ENCODE peak calls at places on chromosomes 6 and 20, in nine cellular contexts. E is GM12891; X is NCI-H2029; P is LoVo; H is ureter; G is stimulated activated CD8-positive, alpha-beta memory T cell treated with anti-CD3 and anti-CD28 coated beads, Interleukin-7, amount 100 ng/mL, for 1 hour; J is T-helper 17 cell; N is posterior vena cava; D is activated naive CD4-positive, alpha-beta T cell. I is an unnamed sample.

GRCh38 chr6:142361765-142362540 is 60.1 kb downstream of the ADGRG6 start:
- DNase-seq in X (no peak), H (no peak), D (no peak), G (no peak), P (no peak), J (no peak), N (no peak), E (no peak), I (no peak)

GRCh38 chr6:112031956-112032355 is 21.9 kb upstream of the CCN6 start:
- DNase-seq in G (no peak), E (no peak), H (no peak), D (no peak), J (no peak), N (no peak), P (no peak), X (no peak), I (no peak)

GRCh38 chr6:170289108-170289931 is 1.6 kb downstream of the DLL1 start:
- DNase-seq in E (no peak), N (no peak), G (no peak), D (peak; percentile 21), J (no peak), H (peak; percentile 43), P (no peak), X (no peak), I (no peak)

GRCh38 chr6:170147056-170147787 is 143.7 kb downstream of the DLL1 start:
- DNase-seq in D (no peak), H (no peak), X (no peak), E (no peak), N (no peak), G (no peak), J (no peak), P (no peak), I (no peak)

GRCh38 chr20:52552181-52552872 is 360.7 kb upstream of the ZFP64 start:
- DNase-seq in J (no peak), D (no peak), H (no peak), G (no peak), X (no peak), P (no peak), N (no peak), E (no peak), I (no peak)

GRCh38 chr6:1849686-1850580 is 240.2 kb downstream of the FOXC1 start:
- DNase-seq in G (no peak), P (no peak), D (no peak), J (no peak), E (no peak), N (no peak), X (no peak), H (no peak), I (no peak)

GRCh38 chr6:47144306-47144705 is 102.2 kb upstream of the ADGRF1 start:
- DNase-seq in J (no peak), D (no peak), X (no peak), H (no peak), P (no peak), E (no peak), G (no peak), N (no peak), I (no peak)

GRCh38 chr20:1619861-1620444 is at the start of gene SIRPB1:
- DNase-seq in G (no peak), H (no peak), D (no peak), J (no peak), P (no peak), N (no peak), X (no peak), E (no peak), I (no peak)

GRCh38 chr20:34824026-34824860 is 1.2 kb downstream of the NCOA6 start:
- DNase-seq in G (peak; percentile 39), X (peak; percentile 88), E (peak; percentile 56), J (peak; percentile 61), N (no peak), P (peak; percentile 89), D (peak; percentile 47), H (peak; percentile 67), I (peak; percentile 54)

GRCh38 chr6:133553652-133554051 is 312.5 kb downstream of the EYA4 start:
- DNase-seq in P (peak; percentile 55), E (no peak), J (no peak), X (no peak), H (peak; percentile 54), N (no peak), G (no peak), D (no peak), I (no peak)

GRCh38 chr6:100484474-100484873 is 19.8 kb upstream of the SIM1 start:
- DNase-seq in J (no peak), E (no peak), D (no peak), G (no peak), N (no peak), H (no peak), P (no peak), X (peak; percentile 38), I (no peak)

GRCh38 chr6:34295721-34296120 is 46.9 kb upstream of the SMIM29 start:
- DNase-seq in J (no peak), G (no peak), X (no peak), N (no peak), H (no peak), P (no peak), E (no peak), D (no peak), I (no peak)

GRCh38 chr6:137853569-137854213 is 13.4 kb upstream of the TNFAIP3 start:
- DNase-seq in P (no peak), X (no peak), G (no peak), H (no peak), D (no peak), J (no peak), N (no peak), E (no peak), I (no peak)

GRCh38 chr6:110296151-110297028 is 61.8 kb downstream of the METTL24 start:
- DNase-seq in G (no peak), D (no peak), P (no peak), E (no peak), H (no peak), X (no peak), J (no peak), N (no peak), I (no peak)

GRCh38 chr6:6546318-6547110 is 42.0 kb upstream of the LY86 start:
- DNase-seq in H (no peak), X (peak; percentile 67), N (peak; percentile 83), J (no peak), P (no peak), E (peak; percentile 49), G (no peak), D (peak; percentile 34), I (peak; percentile 19)

GRCh38 chr6:106163446-106163965 is 77.4 kb downstream of the PRDM1 start:
- DNase-seq in X (no peak), P (no peak), G (no peak), E (no peak), N (no peak), D (no peak), H (no peak), J (peak; percentile 20), I (peak; percentile 48)

GRCh38 chr6:37006793-37007339 is 1.4 kb downstream of the FGD2 start:
- DNase-seq in N (no peak), J (no peak), X (no peak), G (no peak), E (no peak), D (no peak), H (no peak), P (no peak), I (no peak)

GRCh38 chr20:50172347-50173013 is 18.1 kb upstream of the CEBPB start:
- DNase-seq in N (peak; percentile 93), H (no peak), P (peak; percentile 68), G (no peak), E (no peak), J (no peak), X (no peak), D (no peak), I (no peak)

GRCh38 chr6:133817460-133818047 is 71.4 kb upstream of the TCF21 start:
- DNase-seq in N (no peak), J (no peak), G (no peak), P (no peak), E (peak; percentile 9), D (peak; percentile 2), X (no peak), H (no peak), I (no peak)

I was measured in natural killer cell.